ENCODE peak calls at places on chromosomes 1 and 21, in five cellular contexts. R is renal cortical epithelial cell, G is memory B cell, Q is ecto neural progenitor cell, O is D341Med. T is an unnamed sample.

GRCh38 chr1:24981632-24982007 is 51.5 kb upstream of the RUNX3 start:
- DNase-seq in G (no peak), O (no peak), Q (no peak), R (no peak), T (no peak)

GRCh38 chr1:101257500-101258325 is 20.9 kb downstream of the S1PR1 start:
- DNase-seq in O (no peak), R (peak), G (no peak), Q (no peak), T (peak)

GRCh38 chr1:65339866-65340483 is 30.6 kb downstream of the DNAJC6 start:
- DNase-seq in Q (no peak), G (no peak), R (peak), O (no peak), T (no peak)

GRCh38 chr1:221913351-221913750 is 171.5 kb upstream of the DUSP10 start:
- DNase-seq in R (no peak), G (no peak), O (no peak), Q (no peak), T (no peak)

GRCh38 chr1:10663668-10664035 is 132.8 kb downstream of the CASZ1 start:
- DNase-seq in Q (peak), R (no peak), G (no peak), O (no peak), T (no peak)

GRCh38 chr1:147892216-147892615 is 10.4 kb upstream of the GJA8 start:
- DNase-seq in O (peak), Q (peak), R (peak), G (no peak), T (no peak)

GRCh38 chr1:14520514-14521163 is 77.8 kb upstream of the KAZN start:
- DNase-seq in O (no peak), G (no peak), R (no peak), Q (no peak), T (peak)

GRCh38 chr21:45791562-45792418 is 148.3 kb downstream of the PCBP3 start:
- DNase-seq in G (no peak), Q (no peak), R (no peak), O (no peak), T (no peak)